ENCODE peak calls at places on chromosome 18, in six cellular contexts. C is body of pancreas, A is endothelial cell of umbilical vein, V is thyroid gland, U is esophagus muscularis mucosa, S is upper lobe of left lung. Q is an unnamed sample.

GRCh38 chr18:7520200-7520780 is 46.8 kb upstream of the PTPRM start:
- DNase-seq in C (no peak), A (no peak), V (peak; percentile 70), U (no peak), S (no peak), Q (no peak)

GRCh38 chr18:63302647-63303405 is 16.7 kb downstream of the BCL2 start:
- DNase-seq in C (no peak), A (no peak), V (peak; percentile 39), U (no peak), S (no peak), Q (no peak)

GRCh38 chr18:6086731-6087130 is 191.4 kb upstream of the TMEM200C start:
- DNase-seq in C (no peak), A (no peak), V (no peak), U (no peak), S (no peak), Q (no peak)

GRCh38 chr18:29549759-29550158 is 1372.8 kb upstream of the CDH2 start:
- DNase-seq in C (no peak), A (no peak), V (no peak), U (no peak), S (no peak), Q (no peak)

GRCh38 chr18:22503803-22504202 is 86.1 kb upstream of the CTAGE1 start:
- DNase-seq in C (no peak), A (no peak), V (no peak), U (no peak), S (no peak), Q (no peak)

GRCh38 chr18:75216212-75216925 is 5.8 kb downstream of the TSHZ1 start:
- DNase-seq in C (no peak), A (no peak), V (no peak), U (peak; percentile 75), S (no peak), Q (no peak)

GRCh38 chr18:43596106-43596712 is 318.9 kb upstream of the SYT4 start:
- DNase-seq in C (no peak), A (peak; percentile 33), V (no peak), U (no peak), S (no peak), Q (no peak)

GRCh38 chr18:52326001-52326400 is 14.0 kb upstream of the DCC start:
- DNase-seq in C (no peak), A (no peak), V (no peak), U (no peak), S (no peak), Q (no peak)

GRCh38 chr18:34977787-34978532 is 63.3 kb upstream of the MAPRE2 start:
- DNase-seq in C (peak; percentile 65), A (peak; percentile 34), V (peak; percentile 53), U (no peak), S (peak; percentile 60), Q (no peak)

GRCh38 chr18:22604390-22604985 is 186.8 kb upstream of the CTAGE1 start:
- DNase-seq in C (peak; percentile 42), A (peak; percentile 91), V (peak; percentile 5), U (no peak), S (peak; percentile 30), Q (no peak)

GRCh38 chr18:39602112-39602511 is 2036.5 kb upstream of the CELF4 start:
- DNase-seq in C (no peak), A (no peak), V (no peak), U (no peak), S (no peak), Q (no peak)

GRCh38 chr18:23887035-23887434 is 127.5 kb upstream of the TTC39C start:
- DNase-seq in C (no peak), A (no peak), V (no peak), U (peak; percentile 86), S (no peak), Q (no peak)

GRCh38 chr18:3252843-3253242 is 5.2 kb downstream of the MYL12A start:
- DNase-seq in C (no peak), A (no peak), V (no peak), U (no peak), S (no peak), Q (no peak)

GRCh38 chr18:26322892-26323653 is 96.8 kb downstream of the TAF4B start:
- DNase-seq in C (no peak), A (no peak), V (no peak), U (no peak), S (no peak), Q (no peak)

GRCh38 chr18:45250479-45250878 is 364.8 kb upstream of the SLC14A2 start:
- DNase-seq in C (no peak), A (no peak), V (no peak), U (no peak), S (no peak), Q (no peak)

GRCh38 chr18:49041677-49042570 is 91.2 kb upstream of the SMAD7 start:
- DNase-seq in C (peak; percentile 60), A (peak; percentile 52), V (peak; percentile 83), U (no peak), S (peak; percentile 67), Q (peak; percentile 54)

GRCh38 chr18:46158498-46158897 is 54.3 kb downstream of the HAUS1 start:
- DNase-seq in C (no peak), A (no peak), V (no peak), U (no peak), S (no peak), Q (no peak)

GRCh38 chr18:47969851-47970250 is 39.4 kb upstream of the SMAD2 start:
- DNase-seq in C (no peak), A (no peak), V (no peak), U (no peak), S (no peak), Q (no peak)

GRCh38 chr18:47964086-47964485 is 33.6 kb upstream of the SMAD2 start:
- DNase-seq in C (no peak), A (no peak), V (no peak), U (no peak), S (no peak), Q (no peak)

GRCh38 chr18:47970664-47971523 is 40.4 kb upstream of the SMAD2 start:
- DNase-seq in C (no peak), A (no peak), V (no peak), U (no peak), S (no peak), Q (no peak)

GRCh38 chr18:47968721-47969120 is 38.3 kb upstream of the SMAD2 start:
- DNase-seq in C (no peak), A (no peak), V (peak; percentile 25), U (no peak), S (no peak), Q (no peak)

GRCh38 chr18:47968006-47968676 is 37.7 kb upstream of the SMAD2 start:
- DNase-seq in C (no peak), A (no peak), V (peak; percentile 52), U (no peak), S (no peak), Q (no peak)
- H3K4me3 ChIP-seq in C (no peak overlapping the region), A (no peak overlapping the region), V (no peak overlapping the region), U (no peak overlapping the region), S (no peak overlapping the region), Q (no peak overlapping the region)

DNA sequence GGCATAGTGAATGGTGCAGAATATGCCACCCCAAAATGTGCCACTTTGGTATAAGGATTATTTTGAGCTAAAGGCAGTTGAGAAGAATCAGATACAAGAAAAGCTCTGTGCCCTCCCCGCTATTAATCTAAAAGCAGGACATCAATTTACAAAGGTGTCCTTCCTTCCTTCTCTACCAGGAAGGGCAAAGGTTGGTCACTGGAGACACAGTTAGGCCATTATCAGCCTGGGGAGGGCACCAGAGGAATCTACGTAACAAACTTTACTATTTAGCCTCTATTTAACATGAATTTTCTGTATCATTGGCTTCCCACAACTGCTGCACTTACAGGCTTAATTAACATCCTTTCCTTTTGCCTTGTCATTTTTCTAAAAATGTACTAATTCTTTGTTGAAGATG is 52.6 kb downstream of the MEP1B start:
- DNase-seq in C (no peak), A (no peak), V (no peak), U (no peak), S (no peak), Q (no peak)
- H3K27ac ChIP-seq in C (no peak overlapping the region), A (no peak overlapping the region), V (no peak overlapping the region), U (no peak overlapping the region), S (no peak overlapping the region), Q (no peak overlapping the region)

GRCh38 chr18:79344208-79344581 is 51.5 kb upstream of the NFATC1 start:
- DNase-seq in C (no peak), A (no peak), V (no peak), U (no peak), S (no peak), Q (no peak)
- TF ChIP-seq POLR2A in C (no peak), A (no peak), V (no peak), U (no peak), S (no peak), Q (no peak)

GRCh38 chr18:9712130-9712577 is 4.1 kb downstream of the RAB31 start:
- DNase-seq in C (no peak), A (no peak), V (peak; percentile 90), U (no peak), S (peak; percentile 45), Q (no peak)

GRCh38 chr18:9708882-9709877 is 1.1 kb downstream of the RAB31 start:
- DNase-seq in C (no peak), A (peak; percentile 24), V (peak; percentile 25), U (no peak), S (peak; percentile 36), Q (peak; percentile 42)

GRCh38 chr18:9712606-9713005 is 4.5 kb downstream of the RAB31 start:
- DNase-seq in C (no peak), A (no peak), V (no peak), U (no peak), S (no peak), Q (no peak)

GRCh38 chr18:9710037-9710436 is 1.9 kb downstream of the RAB31 start:
- DNase-seq in C (no peak), A (no peak), V (no peak), U (no peak), S (no peak), Q (no peak)

GRCh38 chr18:9711361-9712129 is 3.4 kb downstream of the RAB31 start:
- DNase-seq in C (no peak), A (no peak), V (peak; percentile 66), U (no peak), S (peak; percentile 48), Q (no peak)
- H3K4me3 ChIP-seq in C (no peak overlapping the region), A (no peak overlapping the region), V (no peak overlapping the region), U (no peak overlapping the region), S (no peak overlapping the region), Q (no peak overlapping the region)

Q was measured in testis.